ENCODE peak calls at places on chromosomes 13 and 19, in four cellular contexts. One of them, this sample, is unnamed.

GRCh38 chr13:77779461-77780272 is 82.2 kb downstream of the SLAIN1 start:
- DNase-seq in heart left ventricle: peak
- DNase-seq in right lobe of liver: peak
- DNase-seq in left lung: no peak
- DNase-seq in this sample: no peak

GRCh38 chr19:54422136-54422535 is 6.9 kb downstream of the TTYH1 start:
- DNase-seq in right lobe of liver: no peak
- DNase-seq in heart left ventricle: no peak
- DNase-seq in left lung: no peak
- DNase-seq in this sample: no peak

GRCh38 chr13:109148243-109148642 is 518.8 kb downstream of the MYO16 start:
- DNase-seq in left lung: no peak
- DNase-seq in right lobe of liver: no peak
- DNase-seq in heart left ventricle: no peak
- DNase-seq in this sample: no peak

GRCh38 chr13:25575562-25575961 is 203.8 kb downstream of the ATP8A2 start:
- DNase-seq in left lung: no peak
- DNase-seq in heart left ventricle: no peak
- DNase-seq in right lobe of liver: no peak
- DNase-seq in this sample: no peak

GRCh38 chr13:41613984-41614581 is 156.7 kb downstream of the RGCC start:
- DNase-seq in heart left ventricle: peak
- DNase-seq in left lung: no peak
- DNase-seq in right lobe of liver: peak
- DNase-seq in this sample: no peak

GRCh38 chr13:106177146-106177545 is 358.3 kb downstream of the EFNB2 start:
- DNase-seq in left lung: no peak
- DNase-seq in heart left ventricle: no peak
- DNase-seq in right lobe of liver: no peak
- DNase-seq in this sample: no peak

GRCh38 chr13:41639955-41640780 is 182.8 kb downstream of the RGCC start:
- DNase-seq in left lung: no peak
- DNase-seq in right lobe of liver: no peak
- DNase-seq in heart left ventricle: peak
- DNase-seq in this sample: no peak

GRCh38 chr19:48614436-48615144 is at the start of gene FAM83E:
- DNase-seq in right lobe of liver: no peak
- DNase-seq in heart left ventricle: no peak
- DNase-seq in left lung: peak
- DNase-seq in this sample: no peak

GRCh38 chr19:9144920-9145319 is 4.7 kb downstream of the ZNF317 start:
- DNase-seq in right lobe of liver: no peak
- DNase-seq in left lung: no peak
- DNase-seq in heart left ventricle: no peak
- DNase-seq in this sample: no peak

GRCh38 chr13:46179576-46180368 is 2.2 kb downstream of the LCP1 start:
- DNase-seq in heart left ventricle: peak
- DNase-seq in left lung: no peak
- DNase-seq in right lobe of liver: peak
- DNase-seq in this sample: no peak

GRCh38 chr13:50244913-50245574 is 229.8 kb downstream of the KCNRG start:
- DNase-seq in heart left ventricle: no peak
- DNase-seq in right lobe of liver: peak
- DNase-seq in left lung: no peak
- DNase-seq in this sample: no peak

GRCh38 chr19:39623946-39624345 is 21.6 kb downstream of the LGALS13 start:
- DNase-seq in heart left ventricle: no peak
- DNase-seq in left lung: no peak
- DNase-seq in right lobe of liver: no peak
- DNase-seq in this sample: no peak

GRCh38 chr19:56942749-56943148 is 102.2 kb upstream of the PEG3 start:
- DNase-seq in right lobe of liver: peak
- DNase-seq in left lung: peak
- DNase-seq in heart left ventricle: peak
- DNase-seq in this sample: no peak

GRCh38 chr13:76799696-76800095 is 86.5 kb downstream of the KCTD12 start:
- DNase-seq in heart left ventricle: no peak
- DNase-seq in right lobe of liver: no peak
- DNase-seq in left lung: no peak
- DNase-seq in this sample: no peak

GRCh38 chr13:110068176-110068473 is 238.8 kb downstream of the COL4A1 start:
- DNase-seq in heart left ventricle: no peak
- DNase-seq in left lung: no peak
- DNase-seq in right lobe of liver: no peak
- DNase-seq in this sample: no peak

GRCh38 chr19:13022111-13022858 is 27.0 kb downstream of the NFIX start:
- DNase-seq in left lung: peak
- DNase-seq in right lobe of liver: no peak
- DNase-seq in heart left ventricle: no peak
- DNase-seq in this sample: no peak

GRCh38 chr13:34025746-34026145 is 207.8 kb downstream of the RFC3 start:
- DNase-seq in left lung: no peak
- DNase-seq in heart left ventricle: no peak
- DNase-seq in right lobe of liver: no peak
- DNase-seq in this sample: no peak

GRCh38 chr13:51995677-51996551 is 15.3 kb downstream of the ATP7B start:
- DNase-seq in left lung: no peak
- DNase-seq in right lobe of liver: peak
- DNase-seq in heart left ventricle: peak
- DNase-seq in this sample: no peak

DNA sequence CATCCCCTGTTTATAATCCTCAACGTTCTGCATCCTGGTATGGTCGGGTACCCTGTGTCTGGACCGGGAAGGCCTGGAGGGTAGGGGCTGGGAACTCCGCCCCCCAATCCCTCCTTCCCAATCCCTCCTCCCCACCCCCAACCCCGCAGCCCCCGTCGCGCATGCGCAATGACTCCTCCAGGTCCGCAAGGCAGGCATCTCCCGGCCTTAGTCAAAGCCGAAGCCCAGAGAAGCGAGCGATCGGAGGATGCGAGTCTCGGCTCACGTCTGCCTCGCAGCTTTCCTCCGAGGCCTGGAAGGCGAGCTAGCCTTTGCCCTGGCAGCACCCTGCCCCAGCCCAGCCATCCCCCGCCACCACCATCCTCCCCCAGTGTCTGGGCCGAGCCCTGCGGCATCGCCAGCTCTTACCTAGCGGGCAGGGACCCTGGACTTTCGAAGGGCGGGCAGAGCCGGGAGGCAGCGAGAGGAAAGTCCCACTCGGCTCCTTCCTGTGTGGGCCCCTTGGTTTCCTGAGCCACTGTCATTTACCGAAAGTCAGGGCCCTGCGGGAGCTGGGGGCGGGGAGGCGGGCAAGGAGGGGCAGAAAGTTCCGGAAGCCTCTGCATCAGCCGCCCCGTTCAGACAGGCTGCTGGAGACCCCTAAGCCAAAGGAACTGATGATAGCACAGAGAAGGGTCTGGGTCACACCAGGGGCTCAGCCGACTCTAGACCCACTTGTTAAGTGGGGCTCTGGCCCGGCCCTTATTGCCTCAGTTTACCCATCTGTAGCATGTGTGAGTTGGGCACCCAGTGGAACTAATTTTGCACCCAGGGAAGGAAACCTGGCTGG is at the start of gene JAK3:
- DNase-seq in heart left ventricle: peak
- DNase-seq in right lobe of liver: peak
- DNase-seq in left lung: peak
- DNase-seq in this sample: peak
- H3K4me3 ChIP-seq in heart left ventricle: peak
- H3K4me3 ChIP-seq in right lobe of liver: peak
- H3K4me3 ChIP-seq in left lung: peak
- H3K4me3 ChIP-seq in this sample: peak

GRCh38 chr13:104534847-104535246 is 1468.6 kb upstream of the SLC10A2 start:
- DNase-seq in right lobe of liver: no peak
- DNase-seq in heart left ventricle: no peak
- DNase-seq in left lung: no peak
- DNase-seq in this sample: no peak
- TF ChIP-seq CTCF in right lobe of liver: no peak
- TF ChIP-seq CTCF in heart left ventricle: no peak
- TF ChIP-seq CTCF in left lung: no peak
- TF ChIP-seq CTCF in this sample: no peak

GRCh38 chr19:40688987-40689338 is 1.5 kb downstream of the NUMBL start:
- DNase-seq in left lung: peak
- DNase-seq in right lobe of liver: no peak
- DNase-seq in heart left ventricle: no peak
- DNase-seq in this sample: no peak
- H3K4me3 ChIP-seq in left lung: peak
- H3K4me3 ChIP-seq in right lobe of liver: no peak
- H3K4me3 ChIP-seq in heart left ventricle: peak
- H3K4me3 ChIP-seq in this sample: peak

GRCh38 chr19:6260376-6260775 is 19.4 kb downstream of the MLLT1 start:
- DNase-seq in right lobe of liver: peak
- DNase-seq in left lung: no peak
- DNase-seq in heart left ventricle: no peak
- DNase-seq in this sample: no peak

GRCh38 chr19:6261883-6262282 is 17.9 kb downstream of the MLLT1 start:
- DNase-seq in left lung: no peak
- DNase-seq in heart left ventricle: no peak
- DNase-seq in right lobe of liver: no peak
- DNase-seq in this sample: no peak

GRCh38 chr19:6262519-6262918 is 17.3 kb downstream of the MLLT1 start:
- DNase-seq in heart left ventricle: no peak
- DNase-seq in left lung: no peak
- DNase-seq in right lobe of liver: peak
- DNase-seq in this sample: no peak

GRCh38 chr19:6259312-6259861 is 20.4 kb downstream of the MLLT1 start:
- DNase-seq in left lung: no peak
- DNase-seq in right lobe of liver: peak
- DNase-seq in heart left ventricle: no peak
- DNase-seq in this sample: no peak

DNA sequence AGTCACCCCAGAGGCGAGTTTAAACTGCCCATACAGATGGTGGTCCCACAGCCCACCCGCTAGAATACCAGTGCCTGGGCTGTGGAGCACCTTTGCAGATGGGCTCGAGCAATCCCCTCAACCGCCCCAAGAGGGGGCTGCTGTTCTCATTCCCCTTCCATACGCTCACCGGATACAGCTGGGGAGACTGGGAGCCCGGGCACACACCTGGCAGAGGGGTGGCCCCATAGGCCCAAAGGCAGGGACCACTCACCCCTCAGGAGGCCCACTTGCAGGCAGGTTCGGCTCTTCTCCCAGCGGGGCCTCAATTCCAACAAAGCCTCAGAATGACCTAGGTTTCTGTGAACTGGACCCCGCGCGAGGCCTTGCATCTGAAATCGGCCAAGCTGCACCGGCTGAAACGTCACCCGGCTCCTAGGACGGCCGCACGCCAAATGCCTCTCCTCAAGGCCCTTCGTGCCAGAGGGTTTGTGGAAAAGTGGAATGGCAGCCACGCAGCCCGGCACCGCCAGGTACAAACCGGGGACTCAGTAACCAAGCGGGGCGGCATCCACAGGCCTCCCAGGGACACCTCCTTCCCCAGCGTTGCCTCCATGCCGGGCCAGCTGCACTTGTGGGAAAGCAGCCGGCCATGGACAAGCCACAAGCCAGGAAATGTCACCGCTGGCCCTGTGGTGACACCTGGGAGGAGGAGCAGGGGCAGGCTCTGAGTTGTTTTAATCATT is 18.7 kb downstream of the MLLT1 start:
- DNase-seq in left lung: no peak
- DNase-seq in right lobe of liver: peak
- DNase-seq in heart left ventricle: no peak
- DNase-seq in this sample: no peak
- TF ChIP-seq CTCF in left lung: peak
- TF ChIP-seq CTCF in right lobe of liver: peak
- TF ChIP-seq CTCF in heart left ventricle: peak
- TF ChIP-seq CTCF in this sample: peak

GRCh38 chr13:101449971-101450748 is 2.3 kb upstream of the ITGBL1 start:
- DNase-seq in left lung: no peak
- DNase-seq in right lobe of liver: no peak
- DNase-seq in heart left ventricle: no peak
- DNase-seq in this sample: no peak
- H3K4me3 ChIP-seq in left lung: no peak
- H3K4me3 ChIP-seq in right lobe of liver: no peak
- H3K4me3 ChIP-seq in heart left ventricle: no peak
- H3K4me3 ChIP-seq in this sample: no peak